ENCODE peak calls at places on chromosomes 16 and 17, in eight cellular contexts. One of them, this sample, is unnamed.

GRCh38 chr16:73047536-73048291 is at the start of gene ZFHX3:
- DNase-seq in AG04450: no peak
- DNase-seq in left ventricle myocardium inferior: peak; percentile 79
- DNase-seq in ascending aorta: peak; percentile 91
- DNase-seq in HFF-Myc: no peak
- DNase-seq in OCI-LY7: peak; percentile 40
- DNase-seq in skeletal muscle cell: no peak
- DNase-seq in upper lobe of left lung: peak; percentile 78
- DNase-seq in this sample: no peak

GRCh38 chr16:90057738-90058173 is 19.4 kb downstream of the PRDM7 start:
- DNase-seq in HFF-Myc: peak; percentile 37
- DNase-seq in left ventricle myocardium inferior: no peak
- DNase-seq in skeletal muscle cell: peak; percentile 52
- DNase-seq in ascending aorta: peak; percentile 35
- DNase-seq in OCI-LY7: no peak
- DNase-seq in upper lobe of left lung: no peak
- DNase-seq in AG04450: peak; percentile 16
- DNase-seq in this sample: no peak

GRCh38 chr17:81832608-81833159 is 407 bp downstream of the MCRIP1 start:
- DNase-seq in HFF-Myc: no peak
- DNase-seq in skeletal muscle cell: no peak
- DNase-seq in left ventricle myocardium inferior: peak; percentile 30
- DNase-seq in AG04450: no peak
- DNase-seq in ascending aorta: peak; percentile 69
- DNase-seq in OCI-LY7: peak; percentile 55
- DNase-seq in upper lobe of left lung: peak; percentile 48
- DNase-seq in this sample: no peak

GRCh38 chr16:4913774-4914525 is 23.0 kb downstream of the PPL start:
- DNase-seq in upper lobe of left lung: no peak
- DNase-seq in skeletal muscle cell: no peak
- DNase-seq in OCI-LY7: no peak
- DNase-seq in left ventricle myocardium inferior: no peak
- DNase-seq in AG04450: no peak
- DNase-seq in ascending aorta: no peak
- DNase-seq in HFF-Myc: no peak
- DNase-seq in this sample: no peak

GRCh38 chr17:10932938-10933337 is 95.1 kb upstream of the PIRT start:
- DNase-seq in ascending aorta: no peak
- DNase-seq in left ventricle myocardium inferior: no peak
- DNase-seq in OCI-LY7: no peak
- DNase-seq in AG04450: no peak
- DNase-seq in HFF-Myc: no peak
- DNase-seq in upper lobe of left lung: no peak
- DNase-seq in skeletal muscle cell: no peak
- DNase-seq in this sample: no peak

GRCh38 chr16:83701494-83701893 is 106.3 kb upstream of the HSBP1 start:
- DNase-seq in OCI-LY7: peak; percentile 23
- DNase-seq in ascending aorta: no peak
- DNase-seq in HFF-Myc: peak; percentile 30
- DNase-seq in left ventricle myocardium inferior: no peak
- DNase-seq in AG04450: peak; percentile 16
- DNase-seq in skeletal muscle cell: no peak
- DNase-seq in upper lobe of left lung: no peak
- DNase-seq in this sample: no peak

GRCh38 chr17:58156839-58157803 is 8.9 kb downstream of the OR4D1 start:
- DNase-seq in upper lobe of left lung: peak; percentile 24
- DNase-seq in HFF-Myc: no peak
- DNase-seq in left ventricle myocardium inferior: peak; percentile 21
- DNase-seq in OCI-LY7: no peak
- DNase-seq in skeletal muscle cell: no peak
- DNase-seq in AG04450: no peak
- DNase-seq in ascending aorta: no peak
- DNase-seq in this sample: no peak

GRCh38 chr17:79622776-79623175 is 11.9 kb upstream of the RBFOX3 start:
- DNase-seq in left ventricle myocardium inferior: no peak
- DNase-seq in upper lobe of left lung: no peak
- DNase-seq in OCI-LY7: no peak
- DNase-seq in skeletal muscle cell: no peak
- DNase-seq in HFF-Myc: no peak
- DNase-seq in AG04450: no peak
- DNase-seq in ascending aorta: peak; percentile 49
- DNase-seq in this sample: no peak

GRCh38 chr16:88461291-88462269 is 8.5 kb downstream of the ZFPM1 start:
- DNase-seq in OCI-LY7: no peak
- DNase-seq in left ventricle myocardium inferior: no peak
- DNase-seq in upper lobe of left lung: no peak
- DNase-seq in ascending aorta: no peak
- DNase-seq in skeletal muscle cell: no peak
- DNase-seq in HFF-Myc: no peak
- DNase-seq in AG04450: no peak
- DNase-seq in this sample: no peak

GRCh38 chr17:50359998-50360461 is 13.0 kb downstream of the MRPL27 start:
- DNase-seq in OCI-LY7: no peak
- DNase-seq in AG04450: no peak
- DNase-seq in left ventricle myocardium inferior: no peak
- DNase-seq in HFF-Myc: no peak
- DNase-seq in upper lobe of left lung: no peak
- DNase-seq in ascending aorta: no peak
- DNase-seq in skeletal muscle cell: no peak
- DNase-seq in this sample: no peak

GRCh38 chr17:75573540-75573957 is 14.1 kb upstream of the MYO15B start:
- DNase-seq in HFF-Myc: no peak
- DNase-seq in ascending aorta: no peak
- DNase-seq in OCI-LY7: no peak
- DNase-seq in skeletal muscle cell: no peak
- DNase-seq in upper lobe of left lung: no peak
- DNase-seq in AG04450: no peak
- DNase-seq in left ventricle myocardium inferior: no peak
- DNase-seq in this sample: no peak

GRCh38 chr17:77479817-77480508 is 339.2 kb downstream of the SEC14L1 start:
- DNase-seq in skeletal muscle cell: no peak
- DNase-seq in OCI-LY7: peak; percentile 54
- DNase-seq in HFF-Myc: no peak
- DNase-seq in AG04450: no peak
- DNase-seq in upper lobe of left lung: no peak
- DNase-seq in ascending aorta: no peak
- DNase-seq in left ventricle myocardium inferior: no peak
- DNase-seq in this sample: no peak

GRCh38 chr16:81610144-81610842 is 165.7 kb downstream of the CMIP start:
- DNase-seq in left ventricle myocardium inferior: peak; percentile 81
- DNase-seq in HFF-Myc: no peak
- DNase-seq in skeletal muscle cell: no peak
- DNase-seq in ascending aorta: peak; percentile 89
- DNase-seq in AG04450: no peak
- DNase-seq in upper lobe of left lung: no peak
- DNase-seq in OCI-LY7: no peak
- DNase-seq in this sample: no peak

GRCh38 chr17:82065638-82066303 is at the start of gene DUS1L:
- DNase-seq in OCI-LY7: peak; percentile 84
- DNase-seq in skeletal muscle cell: no peak
- DNase-seq in upper lobe of left lung: no peak
- DNase-seq in HFF-Myc: no peak
- DNase-seq in AG04450: no peak
- DNase-seq in ascending aorta: peak; percentile 77
- DNase-seq in left ventricle myocardium inferior: peak; percentile 74
- DNase-seq in this sample: no peak

GRCh38 chr17:32834104-32834503 is 42.8 kb downstream of the MYO1D start:
- DNase-seq in ascending aorta: no peak
- DNase-seq in left ventricle myocardium inferior: no peak
- DNase-seq in AG04450: no peak
- DNase-seq in OCI-LY7: no peak
- DNase-seq in HFF-Myc: no peak
- DNase-seq in upper lobe of left lung: no peak
- DNase-seq in skeletal muscle cell: no peak
- DNase-seq in this sample: no peak

GRCh38 chr16:19886061-19886792 is 1.6 kb upstream of the GPRC5B start:
- DNase-seq in skeletal muscle cell: peak; percentile 30
- DNase-seq in OCI-LY7: peak; percentile 74
- DNase-seq in upper lobe of left lung: peak; percentile 60
- DNase-seq in left ventricle myocardium inferior: peak; percentile 76
- DNase-seq in ascending aorta: peak; percentile 87
- DNase-seq in AG04450: peak; percentile 54
- DNase-seq in HFF-Myc: peak; percentile 84
- DNase-seq in this sample: no peak

GRCh38 chr17:57946798-57947358 is 8.3 kb downstream of the CUEDC1 start:
- DNase-seq in upper lobe of left lung: peak; percentile 77
- DNase-seq in left ventricle myocardium inferior: no peak
- DNase-seq in AG04450: peak; percentile 55
- DNase-seq in skeletal muscle cell: no peak
- DNase-seq in HFF-Myc: no peak
- DNase-seq in OCI-LY7: peak; percentile 69
- DNase-seq in ascending aorta: no peak
- DNase-seq in this sample: no peak

GRCh38 chr16:11396241-11397048 is 51.2 kb downstream of the RMI2 start:
- DNase-seq in upper lobe of left lung: peak; percentile 70
- DNase-seq in OCI-LY7: peak; percentile 66
- DNase-seq in AG04450: peak; percentile 27
- DNase-seq in left ventricle myocardium inferior: peak; percentile 67
- DNase-seq in skeletal muscle cell: no peak
- DNase-seq in ascending aorta: peak; percentile 83
- DNase-seq in HFF-Myc: no peak
- DNase-seq in this sample: no peak

GRCh38 chr17:28982191-28982793 is 23.5 kb downstream of the SEZ6 start:
- DNase-seq in HFF-Myc: no peak
- DNase-seq in upper lobe of left lung: peak; percentile 68
- DNase-seq in AG04450: no peak
- DNase-seq in skeletal muscle cell: no peak
- DNase-seq in OCI-LY7: peak; percentile 84
- DNase-seq in ascending aorta: peak; percentile 72
- DNase-seq in left ventricle myocardium inferior: no peak
- DNase-seq in this sample: no peak

GRCh38 chr17:38550661-38551060 is 55.1 kb downstream of the SRCIN1 start:
- DNase-seq in HFF-Myc: no peak
- DNase-seq in upper lobe of left lung: no peak
- DNase-seq in ascending aorta: peak; percentile 75
- DNase-seq in left ventricle myocardium inferior: peak; percentile 48
- DNase-seq in OCI-LY7: no peak
- DNase-seq in skeletal muscle cell: no peak
- DNase-seq in AG04450: no peak
- DNase-seq in this sample: no peak

GRCh38 chr17:78484300-78485159 is 92.7 kb downstream of the DNAH17 start:
- DNase-seq in HFF-Myc: no peak
- DNase-seq in upper lobe of left lung: peak; percentile 42
- DNase-seq in left ventricle myocardium inferior: no peak
- DNase-seq in AG04450: no peak
- DNase-seq in skeletal muscle cell: no peak
- DNase-seq in ascending aorta: no peak
- DNase-seq in OCI-LY7: peak; percentile 79
- DNase-seq in this sample: no peak

GRCh38 chr17:32349503-32349853 is 479 bp upstream of the ZNF207 start:
- DNase-seq in OCI-LY7: no peak
- DNase-seq in HFF-Myc: no peak
- DNase-seq in upper lobe of left lung: no peak
- DNase-seq in left ventricle myocardium inferior: no peak
- DNase-seq in AG04450: no peak
- DNase-seq in ascending aorta: no peak
- DNase-seq in skeletal muscle cell: no peak
- DNase-seq in this sample: no peak

GRCh38 chr17:40323731-40324650 is 15.0 kb downstream of the RARA start:
- DNase-seq in OCI-LY7: no peak
- DNase-seq in left ventricle myocardium inferior: peak; percentile 73
- DNase-seq in AG04450: no peak
- DNase-seq in ascending aorta: peak; percentile 90
- DNase-seq in skeletal muscle cell: no peak
- DNase-seq in HFF-Myc: no peak
- DNase-seq in upper lobe of left lung: peak; percentile 76
- DNase-seq in this sample: no peak
- H3K4me3 ChIP-seq in OCI-LY7: no peak overlapping the region
- H3K4me3 ChIP-seq in left ventricle myocardium inferior: peak overlapping the region; percentile 38
- H3K4me3 ChIP-seq in AG04450: no peak overlapping the region
- H3K4me3 ChIP-seq in ascending aorta: no peak overlapping the region
- H3K4me3 ChIP-seq in skeletal muscle cell: no peak overlapping the region
- H3K4me3 ChIP-seq in HFF-Myc: no peak overlapping the region
- H3K4me3 ChIP-seq in upper lobe of left lung: peak overlapping the region; percentile 83
- H3K4me3 ChIP-seq in this sample: no peak overlapping the region

DNA sequence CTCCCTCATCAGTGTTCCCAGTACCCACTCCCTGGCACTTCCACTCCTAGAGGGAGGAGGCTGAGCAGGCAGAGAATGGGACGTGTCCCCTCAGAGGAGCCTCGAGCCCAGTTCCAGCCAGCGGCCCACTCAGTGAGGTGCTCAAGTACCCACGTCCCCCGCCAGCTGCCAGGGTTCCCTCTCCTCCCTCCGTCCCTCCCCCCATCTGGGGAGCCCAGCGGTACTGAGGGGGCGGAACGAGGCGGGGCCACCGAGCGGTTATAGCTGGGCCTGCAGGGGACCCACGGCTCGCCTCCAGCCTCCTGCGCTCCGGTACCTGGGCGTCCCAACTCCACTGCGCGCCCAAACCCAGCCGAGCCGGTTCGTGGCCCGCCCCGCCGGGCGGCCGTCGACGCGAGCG is at the start of gene NPW:
- DNase-seq in upper lobe of left lung: no peak
- DNase-seq in HFF-Myc: no peak
- DNase-seq in skeletal muscle cell: no peak
- DNase-seq in left ventricle myocardium inferior: no peak
- DNase-seq in ascending aorta: no peak
- DNase-seq in OCI-LY7: peak; percentile 16
- DNase-seq in AG04450: no peak
- DNase-seq in this sample: no peak
- H3K4me3 ChIP-seq in upper lobe of left lung: peak within 1 kb of the TSS; percentile 8
- H3K4me3 ChIP-seq in HFF-Myc: peak within 1 kb of the TSS; percentile 59
- H3K4me3 ChIP-seq in skeletal muscle cell: peak within 1 kb of the TSS; percentile 37
- H3K4me3 ChIP-seq in left ventricle myocardium inferior: peak within 1 kb of the TSS; percentile 29
- H3K4me3 ChIP-seq in ascending aorta: peak within 1 kb of the TSS; percentile 11
- H3K4me3 ChIP-seq in OCI-LY7: no peak within 1 kb of the TSS
- H3K4me3 ChIP-seq in AG04450: peak within 1 kb of the TSS; percentile 4
- H3K4me3 ChIP-seq in this sample: no peak within 1 kb of the TSS

GRCh38 chr17:39688945-39689344 is 1.1 kb upstream of the PGAP3 start:
- DNase-seq in HFF-Myc: no peak
- DNase-seq in skeletal muscle cell: no peak
- DNase-seq in upper lobe of left lung: no peak
- DNase-seq in left ventricle myocardium inferior: no peak
- DNase-seq in OCI-LY7: no peak
- DNase-seq in ascending aorta: no peak
- DNase-seq in AG04450: no peak
- DNase-seq in this sample: no peak
- H3K4me3 ChIP-seq in HFF-Myc: peak overlapping the region; percentile 55
- H3K4me3 ChIP-seq in skeletal muscle cell: peak overlapping the region; percentile 73
- H3K4me3 ChIP-seq in upper lobe of left lung: no peak overlapping the region
- H3K4me3 ChIP-seq in left ventricle myocardium inferior: peak overlapping the region; percentile 74
- H3K4me3 ChIP-seq in OCI-LY7: peak overlapping the region; percentile 89
- H3K4me3 ChIP-seq in ascending aorta: peak overlapping the region; percentile 79
- H3K4me3 ChIP-seq in AG04450: peak overlapping the region; percentile 83
- H3K4me3 ChIP-seq in this sample: peak overlapping the region; percentile 82

DNA sequence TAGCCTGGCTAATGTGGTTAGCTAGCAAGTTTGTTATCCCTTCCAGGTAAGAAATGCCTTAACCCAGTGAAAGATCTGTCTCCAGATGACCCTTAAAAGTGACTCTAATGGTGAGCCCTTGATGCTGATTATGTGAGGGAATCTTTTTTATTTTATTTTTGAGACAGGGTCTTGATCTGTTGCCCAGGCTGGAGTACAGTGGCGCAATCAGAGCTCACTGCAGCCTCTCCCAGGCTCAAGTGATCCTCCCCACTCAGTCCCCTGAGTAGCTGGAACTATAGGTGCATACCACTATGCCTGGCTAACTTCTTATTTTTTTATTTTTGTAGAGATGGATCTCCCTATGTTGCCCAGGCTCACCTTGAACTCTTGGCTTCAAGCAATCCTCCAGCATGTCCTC is 10.8 kb upstream of the HP start:
- DNase-seq in OCI-LY7: no peak
- DNase-seq in AG04450: no peak
- DNase-seq in skeletal muscle cell: no peak
- DNase-seq in upper lobe of left lung: no peak
- DNase-seq in HFF-Myc: no peak
- DNase-seq in left ventricle myocardium inferior: no peak
- DNase-seq in ascending aorta: no peak
- DNase-seq in this sample: no peak
- H3K4me3 ChIP-seq in OCI-LY7: no peak overlapping the region
- H3K4me3 ChIP-seq in AG04450: no peak overlapping the region
- H3K4me3 ChIP-seq in skeletal muscle cell: no peak overlapping the region
- H3K4me3 ChIP-seq in upper lobe of left lung: no peak overlapping the region
- H3K4me3 ChIP-seq in HFF-Myc: no peak overlapping the region
- H3K4me3 ChIP-seq in left ventricle myocardium inferior: no peak overlapping the region
- H3K4me3 ChIP-seq in ascending aorta: no peak overlapping the region
- H3K4me3 ChIP-seq in this sample: no peak overlapping the region

This sample was measured in kidney epithelial cell.